ENCODE peak calls at places on chromosomes 5 and 9, in ten cellular contexts. A is MCF 10A; L is NCI-H2081; C is naive B cell; Y is hepatocyte; D is stimulated activated CD4-positive, alpha-beta T cell treated with anti-CD3 and anti-CD28 coated beads, Interleukin-2, amount 100 ng/mL, for 4 hours; T is T follicular helper cell; R is SW 1271; N is ACHN; V is skeletal muscle cell. U is an unnamed sample.

GRCh38 chr5:172322028-172322965 is 38.7 kb upstream of the UBTD2 start:
- DNase-seq in A (peak), L (peak), C (no peak), Y (no peak), D (no peak), T (no peak), R (no peak), N (peak), V (no peak), U (no peak)

GRCh38 chr5:59540366-59540765 is 353.2 kb downstream of the PDE4D start:
- DNase-seq in A (no peak), L (peak), C (no peak), Y (no peak), D (no peak), T (no peak), R (no peak), N (no peak), V (no peak), U (no peak)

GRCh38 chr5:16082053-16082452 is 97.5 kb downstream of the MARCHF11 start:
- DNase-seq in A (no peak), L (no peak), C (no peak), Y (no peak), D (no peak), T (no peak), R (no peak), N (no peak), V (no peak), U (no peak)

GRCh38 chr9:96449522-96449843 is 486 bp upstream of the HABP4 start:
- DNase-seq in A (no peak), L (no peak), C (no peak), Y (no peak), D (no peak), T (no peak), R (no peak), N (no peak), V (no peak), U (no peak)

GRCh38 chr5:40680741-40681350 is 1.1 kb downstream of the PTGER4 start:
- DNase-seq in A (no peak), L (no peak), C (peak), Y (no peak), D (no peak), T (peak), R (no peak), N (no peak), V (no peak), U (no peak)

GRCh38 chr9:129380961-129381401 is 202.9 kb upstream of the IER5L start:
- DNase-seq in A (no peak), L (no peak), C (no peak), Y (no peak), D (no peak), T (no peak), R (no peak), N (no peak), V (no peak), U (no peak)

GRCh38 chr9:15115702-15116639 is 191.0 kb downstream of the TTC39B start:
- DNase-seq in A (no peak), L (no peak), C (no peak), Y (no peak), D (no peak), T (no peak), R (no peak), N (no peak), V (no peak), U (no peak)

GRCh38 chr9:118829334-118829733 is 539.9 kb downstream of the BRINP1 start:
- DNase-seq in A (peak), L (peak), C (no peak), Y (peak), D (no peak), T (no peak), R (no peak), N (peak), V (no peak), U (peak)

GRCh38 chr5:146698651-146699050 is 179.9 kb downstream of the PPP2R2B start:
- DNase-seq in A (no peak), L (no peak), C (no peak), Y (no peak), D (no peak), T (no peak), R (no peak), N (no peak), V (no peak), U (no peak)

GRCh38 chr5:43244823-43245565 is 53.0 kb downstream of the NIM1K start:
- DNase-seq in A (no peak), L (no peak), C (no peak), Y (no peak), D (no peak), T (no peak), R (no peak), N (no peak), V (no peak), U (no peak)

GRCh38 chr9:117546894-117547293 is 132.0 kb upstream of the ASTN2 start:
- DNase-seq in A (peak), L (peak), C (no peak), Y (peak), D (no peak), T (peak), R (no peak), N (no peak), V (no peak), U (no peak)

GRCh38 chr5:180596115-180596667 is 4.9 kb upstream of the SCGB3A1 start:
- DNase-seq in A (no peak), L (no peak), C (no peak), Y (no peak), D (no peak), T (no peak), R (no peak), N (no peak), V (no peak), U (no peak)

GRCh38 chr9:97487880-97488279 is 13.6 kb upstream of the TMOD1 start:
- DNase-seq in A (no peak), L (no peak), C (no peak), Y (no peak), D (no peak), T (no peak), R (no peak), N (no peak), V (no peak), U (no peak)

GRCh38 chr5:133962801-133963476 is 5.5 kb downstream of the C5orf15 start:
- DNase-seq in A (no peak), L (no peak), C (no peak), Y (no peak), D (no peak), T (no peak), R (no peak), N (peak), V (peak), U (peak)

GRCh38 chr5:88672644-88673493 is 210.1 kb downstream of the MEF2C start:
- DNase-seq in A (no peak), L (peak), C (no peak), Y (no peak), D (no peak), T (no peak), R (no peak), N (no peak), V (no peak), U (peak)

GRCh38 chr5:104265531-104266130 is 703.0 kb upstream of the NUDT12 start:
- DNase-seq in A (no peak), L (no peak), C (no peak), Y (no peak), D (no peak), T (no peak), R (no peak), N (no peak), V (no peak), U (no peak)

GRCh38 chr5:36442796-36443195 is 141.1 kb upstream of the RANBP3L start:
- DNase-seq in A (peak), L (no peak), C (no peak), Y (no peak), D (no peak), T (no peak), R (no peak), N (no peak), V (peak), U (no peak)

GRCh38 chr9:109035684-109036423 is 22.6 kb upstream of the CTNNAL1 start:
- DNase-seq in A (peak), L (no peak), C (no peak), Y (no peak), D (no peak), T (no peak), R (peak), N (peak), V (peak), U (peak)

GRCh38 chr5:72860499-72860898 is 44.0 kb downstream of the TNPO1 start:
- DNase-seq in A (no peak), L (no peak), C (no peak), Y (no peak), D (no peak), T (no peak), R (no peak), N (no peak), V (no peak), U (no peak)

GRCh38 chr5:160311491-160312138 is 749 bp downstream of the CCNJL start:
- DNase-seq in A (no peak), L (no peak), C (no peak), Y (peak), D (no peak), T (no peak), R (peak), N (peak), V (no peak), U (no peak)

GRCh38 chr9:101509572-101509971 is 24.1 kb upstream of the RNF20 start:
- DNase-seq in A (no peak), L (no peak), C (no peak), Y (no peak), D (no peak), T (no peak), R (no peak), N (no peak), V (no peak), U (no peak)

GRCh38 chr5:140311011-140311467 is 8.1 kb upstream of the PFDN1 start:
- DNase-seq in A (peak), L (no peak), C (no peak), Y (peak), D (no peak), T (no peak), R (peak), N (peak), V (peak), U (peak)

GRCh38 chr5:167812871-167813270 is 478.6 kb upstream of the WWC1 start:
- DNase-seq in A (no peak), L (no peak), C (no peak), Y (no peak), D (no peak), T (no peak), R (no peak), N (no peak), V (no peak), U (no peak)

GRCh38 chr9:110443146-110443877 is 105.6 kb upstream of the TXNDC8 start:
- DNase-seq in A (peak), L (no peak), C (no peak), Y (peak), D (no peak), T (no peak), R (no peak), N (no peak), V (peak), U (no peak)

GRCh38 chr5:82719368-82719767 is 357.8 kb downstream of the TMEM167A start:
- DNase-seq in A (no peak), L (no peak), C (no peak), Y (no peak), D (no peak), T (no peak), R (no peak), N (no peak), V (no peak), U (no peak)

GRCh38 chr9:128361296-128361980 is 9.7 kb upstream of the URM1 start:
- DNase-seq in A (no peak), L (peak), C (no peak), Y (no peak), D (no peak), T (no peak), R (no peak), N (no peak), V (no peak), U (no peak)